ENCODE peak calls at places on chromosome 12, in four cellular contexts. A is CD8-positive, alpha-beta memory T cell; U is esophagus muscularis mucosa; O is keratinocyte. W is an unnamed sample.

GRCh38 chr12:88391556-88391955 is 188.7 kb downstream of the KITLG start:
- DNase-seq in U (no peak), O (no peak), A (no peak), W (peak)

GRCh38 chr12:98821849-98822248 is 176.8 kb downstream of the APAF1 start:
- DNase-seq in O (no peak), U (no peak), A (no peak), W (no peak)

GRCh38 chr12:47768323-47768811 is 4.7 kb upstream of the SLC48A1 start:
- DNase-seq in O (peak), A (no peak), U (no peak), W (no peak)

GRCh38 chr12:75407683-75408082 is 16.8 kb downstream of the GLIPR1L2 start:
- DNase-seq in A (no peak), O (no peak), U (no peak), W (no peak)

GRCh38 chr12:64687816-64688599 is 71.2 kb downstream of the GNS start:
- DNase-seq in O (no peak), A (no peak), U (no peak), W (no peak)

GRCh38 chr12:16613199-16613598 is 7.2 kb upstream of the LMO3 start:
- DNase-seq in A (no peak), O (no peak), U (no peak), W (no peak)

GRCh38 chr12:77047341-77048202 is 17.8 kb downstream of the E2F7 start:
- DNase-seq in U (no peak), O (no peak), A (no peak), W (no peak)

GRCh38 chr12:41511247-41511646 is 323.1 kb downstream of the PDZRN4 start:
- DNase-seq in U (no peak), O (no peak), A (no peak), W (no peak)

GRCh38 chr12:130014485-130014807 is 110.6 kb upstream of the TMEM132D start:
- DNase-seq in O (no peak), U (no peak), A (no peak), W (no peak)

GRCh38 chr12:91139981-91140659 is 28.8 kb upstream of the LUM start:
- DNase-seq in O (no peak), U (no peak), A (no peak), W (no peak)

GRCh38 chr12:19783547-19784444 is 344.5 kb downstream of the AEBP2 start:
- DNase-seq in A (no peak), O (no peak), U (no peak), W (no peak)

GRCh38 chr12:80917651-80918050 is 20.1 kb downstream of the LIN7A start:
- DNase-seq in U (no peak), A (no peak), O (no peak), W (no peak)

GRCh38 chr12:64383675-64384074 is 6.9 kb downstream of the C12orf56 start:
- DNase-seq in U (no peak), A (no peak), O (no peak), W (no peak)

GRCh38 chr12:53483225-53483978 is 15.9 kb downstream of the MAP3K12 start:
- DNase-seq in O (no peak), U (no peak), A (no peak), W (no peak)

GRCh38 chr12:15180325-15180724 is 40.9 kb downstream of the RERG start:
- DNase-seq in O (no peak), A (no peak), U (no peak), W (no peak)

GRCh38 chr12:120979862-120980696 is 1.7 kb downstream of the HNF1A start:
- DNase-seq in A (no peak), U (no peak), O (no peak), W (no peak)

GRCh38 chr12:52268212-52268611 is 6.2 kb upstream of the KRT86 start:
- DNase-seq in U (no peak), O (no peak), A (no peak), W (no peak)

GRCh38 chr12:48183876-48184548 is 568 bp downstream of the CCDC184 start:
- DNase-seq in A (peak), O (no peak), U (peak), W (no peak)

GRCh38 chr12:22979854-22980253 is 354.9 kb downstream of the ETNK1 start:
- DNase-seq in U (no peak), A (no peak), O (peak), W (no peak)

GRCh38 chr12:108564724-108565123 is 2.3 kb downstream of the ISCU start:
- DNase-seq in U (peak), A (no peak), O (no peak), W (no peak)

GRCh38 chr12:2083561-2083960 is 30.8 kb downstream of the CACNA1C start:
- DNase-seq in U (no peak), A (no peak), O (no peak), W (no peak)

GRCh38 chr12:24911284-24911791 is 37.6 kb downstream of the BCAT1 start:
- DNase-seq in O (no peak), U (no peak), A (no peak), W (peak)

GRCh38 chr12:102426599-102427541 is 53.5 kb downstream of the IGF1 start:
- DNase-seq in A (no peak), U (no peak), O (no peak), W (no peak)

GRCh38 chr12:124359671-124360581 is 65.0 kb downstream of the RFLNA start:
- DNase-seq in U (peak), O (no peak), A (no peak), W (no peak)

GRCh38 chr12:116011217-116011616 is 266.3 kb downstream of the MED13L start:
- DNase-seq in O (no peak), U (no peak), A (no peak), W (no peak)

GRCh38 chr12:27922591-27923139 is 49.9 kb downstream of the PTHLH start:
- DNase-seq in A (no peak), U (peak), O (peak), W (no peak)

GRCh38 chr12:28057856-28058615 is 85.5 kb upstream of the PTHLH start:
- DNase-seq in O (peak), U (no peak), A (no peak), W (peak)

GRCh38 chr12:123816896-123817537 is 54.9 kb downstream of the DNAH10 start:
- DNase-seq in U (no peak), A (no peak), O (no peak), W (no peak)

GRCh38 chr12:22353615-22354325 is 19.3 kb upstream of the ST8SIA1 start:
- DNase-seq in O (no peak), A (no peak), U (no peak), W (no peak)

GRCh38 chr12:46351861-46352595 is 20.5 kb downstream of the SLC38A2 start:
- DNase-seq in A (no peak), U (no peak), O (no peak), W (no peak)

GRCh38 chr12:132685400-132685799 is 1.7 kb downstream of the POLE start:
- DNase-seq in O (no peak), A (no peak), U (no peak), W (no peak)
- H3K4me3 ChIP-seq in O (no peak), A (no peak), U (no peak), W (no peak)

GRCh38 chr12:132593521-132593920 is 16.9 kb downstream of the LRCOL1 start:
- DNase-seq in O (no peak), A (no peak), U (no peak), W (no peak)

GRCh38 chr12:132593938-132594358 is 16.4 kb downstream of the LRCOL1 start:
- DNase-seq in O (peak), A (no peak), U (no peak), W (peak)

GRCh38 chr12:132592261-132592970 is 18.0 kb downstream of the LRCOL1 start:
- DNase-seq in U (no peak), O (no peak), A (peak), W (no peak)

GRCh38 chr12:132591107-132591935 is 19.1 kb downstream of the LRCOL1 start:
- DNase-seq in U (no peak), A (peak), O (no peak), W (no peak)

GRCh38 chr12:132593071-132593470 is 17.3 kb downstream of the LRCOL1 start:
- DNase-seq in A (no peak), U (no peak), O (no peak), W (no peak)
- H3K4me3 ChIP-seq in A (no peak), U (no peak), O (no peak), W (no peak)

GRCh38 chr12:17640615-17641014 is 449.4 kb downstream of the RERGL start:
- DNase-seq in A (no peak), U (no peak), O (no peak), W (no peak)

GRCh38 chr12:17642340-17642650 is 447.7 kb downstream of the RERGL start:
- DNase-seq in O (no peak), A (no peak), U (no peak), W (no peak)
- H3K4me3 ChIP-seq in O (no peak), A (no peak), U (peak), W (no peak)

DNA sequence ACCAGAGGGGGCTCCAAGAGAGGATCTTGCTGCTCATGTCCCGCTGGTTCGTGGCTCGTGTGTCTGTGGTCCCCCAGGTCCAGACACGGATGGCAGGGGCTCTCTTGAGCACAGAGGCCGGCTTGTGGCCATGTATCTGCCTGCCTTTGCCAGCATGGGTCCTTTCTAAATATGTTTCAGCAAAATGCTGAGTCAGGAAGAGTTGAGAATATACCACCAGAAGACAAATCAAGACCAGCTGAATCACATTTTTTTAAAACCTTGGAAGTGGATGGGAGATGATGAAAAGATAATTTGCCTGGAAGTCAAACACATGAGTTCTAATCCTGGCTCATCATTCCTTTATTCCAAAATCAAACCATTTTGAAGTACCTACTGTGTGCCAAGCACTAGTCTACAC is 58.0 kb downstream of the NUAK1 start:
- DNase-seq in A (no peak), U (no peak), O (no peak), W (no peak)
- H3K4me3 ChIP-seq in A (no peak), U (no peak), O (no peak), W (no peak)

GRCh38 chr12:14026536-14026935 is 45.1 kb upstream of the GRIN2B start:
- DNase-seq in A (no peak), O (no peak), U (no peak), W (no peak)
- H3K4me3 ChIP-seq in A (no peak), O (no peak), U (no peak), W (no peak)

GRCh38 chr12:62604373-62604772 is 137.7 kb downstream of the MON2 start:
- DNase-seq in U (no peak), O (no peak), A (no peak), W (no peak)
- H3K4me3 ChIP-seq in U (peak), O (peak), A (peak), W (peak)

DNA sequence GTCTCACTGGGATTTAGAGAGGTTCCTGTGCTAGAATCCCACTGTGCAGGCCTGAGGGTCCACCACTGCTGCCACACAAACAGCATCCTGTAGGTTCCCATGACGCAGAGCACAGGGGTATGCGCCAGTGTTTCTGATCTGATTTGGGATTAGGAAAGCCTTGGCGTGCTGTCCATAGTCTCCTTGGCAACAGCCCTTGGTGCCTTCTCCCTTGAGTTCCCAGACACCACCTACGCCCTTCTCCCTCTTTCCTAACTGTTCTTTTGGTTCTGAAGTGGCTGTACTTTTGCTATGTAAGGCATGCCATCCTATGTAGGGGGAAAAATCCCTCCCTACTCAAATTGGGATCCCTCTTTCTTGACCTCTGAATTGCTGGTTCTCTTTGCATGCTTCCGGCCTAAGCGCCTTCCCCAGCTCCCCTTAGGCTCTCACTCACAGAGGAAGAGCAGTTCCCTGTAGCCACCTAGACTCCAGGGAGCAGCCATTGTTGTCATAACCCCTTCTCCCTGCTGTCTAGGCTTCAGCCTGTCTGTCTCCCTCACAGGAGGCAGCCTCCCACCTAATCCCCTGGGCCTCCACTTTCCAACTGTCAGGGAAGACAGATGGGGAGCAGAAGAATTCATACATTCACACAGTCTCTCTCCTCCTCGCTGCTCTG is 14.8 kb upstream of the RIC8B start:
- DNase-seq in A (no peak), O (no peak), U (no peak), W (no peak)
- H3K4me3 ChIP-seq in A (peak), O (no peak), U (no peak), W (no peak)

GRCh38 chr12:43556057-43556456 is 4.1 kb upstream of the ADAMTS20 start:
- DNase-seq in A (no peak), O (no peak), U (no peak), W (no peak)

GRCh38 chr12:43551271-43551970 is 582 bp downstream of the ADAMTS20 start:
- DNase-seq in O (no peak), A (no peak), U (no peak), W (no peak)

GRCh38 chr12:43550831-43551270 is 1.2 kb downstream of the ADAMTS20 start:
- DNase-seq in O (no peak), U (no peak), A (no peak), W (no peak)

DNA sequence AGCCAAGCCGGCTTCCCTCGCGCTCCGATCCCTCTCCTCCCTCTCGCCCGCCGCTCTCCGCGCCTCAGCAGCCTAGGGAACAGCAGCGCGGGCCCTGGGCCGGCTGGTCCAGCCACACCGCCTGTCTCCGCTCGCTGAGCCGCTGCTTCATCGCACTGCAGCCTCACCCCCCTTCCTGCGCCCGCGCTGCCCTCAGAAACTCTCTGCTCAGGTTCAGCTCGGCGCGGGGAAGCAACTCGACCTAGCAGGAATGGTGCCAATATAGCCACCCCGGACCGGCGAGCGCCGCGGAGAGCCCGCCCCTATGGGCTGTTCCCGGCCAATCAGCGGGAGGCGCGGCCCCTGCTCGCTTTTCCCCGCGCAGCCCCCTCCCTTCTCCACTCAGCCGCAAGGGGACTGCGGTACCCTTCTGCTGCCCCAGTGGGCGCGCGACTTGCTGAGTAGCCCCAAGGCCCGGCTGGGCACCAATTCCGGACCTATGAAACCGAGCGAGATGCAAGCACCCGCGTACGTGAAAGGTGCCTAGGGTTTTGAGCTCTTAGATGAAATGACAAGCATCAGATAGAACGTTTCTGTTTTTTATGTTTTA is at the start of gene ADAMTS20:
- DNase-seq in O (no peak), U (no peak), A (no peak), W (no peak)
- H3K4me3 ChIP-seq in O (no peak), U (no peak), A (no peak), W (peak)

DNA sequence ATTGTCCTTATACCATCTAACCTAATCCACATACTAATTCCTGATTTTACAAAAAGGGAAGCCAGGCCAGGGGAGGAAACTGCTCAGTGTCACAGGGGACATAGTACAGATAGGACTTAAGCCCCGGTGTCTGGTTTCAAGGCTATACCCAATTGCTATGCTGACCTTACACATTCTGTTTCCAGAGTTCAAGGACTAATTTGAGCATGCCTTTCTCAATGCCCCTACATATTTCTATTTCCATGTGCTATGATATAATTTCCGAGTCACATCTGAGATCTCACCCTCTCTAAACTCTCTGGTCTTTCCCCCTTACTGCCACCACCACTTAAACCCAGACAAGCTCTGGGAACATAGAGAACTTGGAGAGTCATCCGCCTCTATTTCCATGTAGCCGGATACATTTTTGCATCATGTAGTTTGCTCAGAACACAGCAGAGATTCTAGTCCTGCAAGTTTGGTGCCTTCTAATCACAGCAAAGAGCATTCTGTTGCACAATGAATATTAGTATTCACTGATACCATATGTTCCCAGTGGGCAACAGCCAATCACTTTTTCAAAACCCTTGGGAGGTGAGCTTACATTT is 34.2 kb downstream of the PPM1H start:
- DNase-seq in U (no peak), A (no peak), O (no peak), W (no peak)
- H3K4me3 ChIP-seq in U (no peak), A (no peak), O (no peak), W (no peak)

DNA sequence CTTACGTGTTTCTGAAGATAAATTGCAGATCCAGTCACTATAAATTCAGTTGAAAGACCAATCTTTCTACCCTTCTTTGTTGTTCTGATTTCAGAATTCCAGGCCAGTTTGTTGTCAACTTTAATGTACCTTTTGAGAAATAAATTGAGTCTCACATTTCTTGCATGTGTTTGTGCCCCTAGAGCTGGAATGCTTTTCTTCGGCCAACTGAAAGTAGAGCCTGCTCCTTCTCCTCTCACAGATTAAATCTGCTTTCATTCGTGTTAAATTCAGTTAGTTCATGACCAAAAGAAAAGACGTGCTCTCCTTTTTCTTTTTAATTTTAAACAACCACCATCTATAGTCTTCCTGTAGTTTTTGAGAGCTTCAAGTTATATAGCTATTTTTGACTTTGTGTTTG is 22.9 kb downstream of the SOCS2 start:
- DNase-seq in A (no peak), O (no peak), U (no peak), W (no peak)
- H3K4me3 ChIP-seq in A (no peak), O (no peak), U (peak), W (no peak)

W was measured in kidney epithelial cell.